ENCODE peak calls at places on chromosomes 12 and 14, in eight cellular contexts. M is GM12865, T is mammary epithelial cell, O is uterus, L is thyroid gland, I is dorsolateral prefrontal cortex, V is right lobe of liver, A is hepatocyte. G is an unnamed sample.

GRCh38 chr14:91919814-91920213 is 27.7 kb downstream of the FBLN5 start:
- DNase-seq in M (no peak), T (no peak), O (no peak), L (peak), I (no peak), V (no peak), A (no peak), G (no peak)

GRCh38 chr12:121223283-121223946 is 13.5 kb downstream of the P2RX4 start:
- DNase-seq in M (peak), T (peak), O (no peak), L (no peak), I (no peak), V (no peak), A (no peak), G (no peak)

GRCh38 chr14:85191986-85192385 is 338.0 kb upstream of the FLRT2 start:
- DNase-seq in M (no peak), T (peak), O (no peak), L (no peak), I (no peak), V (no peak), A (no peak), G (no peak)

GRCh38 chr14:21060590-21061346 is 3.1 kb downstream of the RNASE8 start:
- DNase-seq in M (no peak), T (no peak), O (no peak), L (no peak), I (no peak), V (no peak), A (no peak), G (no peak)

GRCh38 chr14:75370416-75371205 is 57.2 kb upstream of the JDP2 start:
- DNase-seq in M (no peak), T (no peak), O (no peak), L (no peak), I (no peak), V (no peak), A (no peak), G (no peak)

GRCh38 chr12:117674313-117674712 is 294.5 kb downstream of the KSR2 start:
- DNase-seq in M (no peak), T (no peak), O (no peak), L (no peak), I (no peak), V (no peak), A (no peak), G (no peak)

GRCh38 chr14:64244279-64244678 is 49.9 kb downstream of the ESR2 start:
- DNase-seq in M (no peak), T (no peak), O (no peak), L (peak), I (no peak), V (peak), A (no peak), G (no peak)

GRCh38 chr14:60757617-60758016 is 23.1 kb downstream of the MNAT1 start:
- DNase-seq in M (no peak), T (peak), O (no peak), L (no peak), I (no peak), V (no peak), A (no peak), G (no peak)

GRCh38 chr14:105487449-105487985 is 831 bp downstream of the CRIP1 start:
- DNase-seq in M (peak), T (no peak), O (no peak), L (peak), I (no peak), V (peak), A (no peak), G (peak)

GRCh38 chr12:56151672-56152131 is 685 bp upstream of the MYL6B start:
- DNase-seq in M (peak), T (peak), O (no peak), L (peak), I (peak), V (peak), A (peak), G (peak)

GRCh38 chr14:92632546-92633273 is 115.7 kb downstream of the LGMN start:
- DNase-seq in M (no peak), T (no peak), O (no peak), L (no peak), I (no peak), V (no peak), A (no peak), G (no peak)

GRCh38 chr14:93318927-93319326 is 13.9 kb downstream of the BTBD7 start:
- DNase-seq in M (no peak), T (no peak), O (no peak), L (peak), I (no peak), V (no peak), A (no peak), G (no peak)

GRCh38 chr14:61080591-61081010 is 99.6 kb downstream of the SLC38A6 start:
- DNase-seq in M (peak), T (no peak), O (no peak), L (no peak), I (no peak), V (no peak), A (peak), G (peak)

GRCh38 chr12:58285551-58285950 is 344.2 kb downstream of the ATP23 start:
- DNase-seq in M (no peak), T (no peak), O (no peak), L (no peak), I (no peak), V (no peak), A (no peak), G (no peak)

GRCh38 chr14:73712071-73712506 is 2.1 kb downstream of the PNMA1 start:
- DNase-seq in M (no peak), T (no peak), O (no peak), L (no peak), I (no peak), V (no peak), A (no peak), G (no peak)

GRCh38 chr14:103118019-103118662 is 5.1 kb upstream of the TNFAIP2 start:
- DNase-seq in M (no peak), T (no peak), O (peak), L (peak), I (no peak), V (peak), A (no peak), G (no peak)

GRCh38 chr12:92290016-92290685 is 144.5 kb upstream of the BTG1 start:
- DNase-seq in M (no peak), T (peak), O (no peak), L (no peak), I (no peak), V (no peak), A (no peak), G (no peak)

GRCh38 chr12:11070999-11071398 is 8.9 kb upstream of the TAS2R46 start:
- DNase-seq in M (no peak), T (no peak), O (no peak), L (no peak), I (no peak), V (no peak), A (no peak), G (no peak)

GRCh38 chr12:11071414-11071813 is 9.3 kb upstream of the TAS2R46 start:
- DNase-seq in M (no peak), T (no peak), O (no peak), L (no peak), I (no peak), V (no peak), A (no peak), G (no peak)

GRCh38 chr12:11069854-11070253 is 7.8 kb upstream of the TAS2R46 start:
- DNase-seq in M (no peak), T (no peak), O (no peak), L (no peak), I (no peak), V (no peak), A (no peak), G (no peak)

GRCh38 chr12:11067514-11067913 is 5.4 kb upstream of the TAS2R46 start:
- DNase-seq in M (no peak), T (peak), O (peak), L (peak), I (no peak), V (peak), A (no peak), G (no peak)
- TF ChIP-seq CTCF in M (no peak), T (no peak), O (no peak), L (no peak), I (no peak), V (no peak), A (no peak), G (no peak)

DNA sequence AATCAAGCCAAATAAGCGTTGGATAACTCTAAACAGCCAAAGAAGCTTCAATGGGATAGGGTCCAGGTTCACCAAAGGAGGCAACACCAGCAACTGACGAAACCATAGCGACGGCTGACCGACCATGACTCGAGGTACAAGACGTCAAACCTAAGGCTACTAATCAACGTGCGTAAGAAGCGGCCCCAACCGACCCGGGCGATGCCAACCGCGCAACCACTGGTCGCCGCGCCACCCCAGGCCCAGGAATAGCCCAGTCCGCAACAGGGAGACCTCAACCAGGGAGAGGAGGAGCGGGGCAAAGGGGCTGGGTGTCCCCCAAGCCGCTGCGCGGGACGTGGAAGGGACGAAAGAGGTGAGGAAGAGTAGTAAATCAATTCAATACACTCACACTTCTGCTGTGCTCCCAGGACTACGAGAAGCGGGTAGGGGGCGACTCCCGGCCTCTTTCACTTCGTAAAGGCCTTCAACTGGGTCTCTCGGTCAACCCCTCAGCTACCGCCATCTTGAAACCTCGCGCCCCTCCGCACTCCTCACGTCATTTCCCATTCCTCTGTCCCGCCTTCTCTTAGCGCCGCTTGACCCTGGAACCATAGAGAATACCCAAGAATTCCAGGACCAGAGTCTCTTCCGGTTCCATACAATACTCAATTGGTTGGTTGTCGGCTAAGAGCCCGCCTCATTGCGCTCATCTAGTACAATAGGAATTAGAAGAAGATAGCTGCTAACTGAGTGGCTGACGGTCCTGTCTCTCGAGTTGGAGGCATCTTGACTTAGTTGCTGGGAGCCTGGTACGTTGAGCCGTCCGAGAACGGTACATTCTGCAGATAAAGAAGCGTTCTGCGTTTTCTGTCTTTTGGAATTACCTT is at the start of the genes C12orf60 and WBP11:
- DNase-seq in M (peak), T (peak), O (peak), L (peak), I (peak), V (peak), A (peak), G (peak)
- TF ChIP-seq CTCF in M (no peak), T (no peak), O (no peak), L (no peak), I (no peak), V (no peak), A (no peak), G (peak)

DNA sequence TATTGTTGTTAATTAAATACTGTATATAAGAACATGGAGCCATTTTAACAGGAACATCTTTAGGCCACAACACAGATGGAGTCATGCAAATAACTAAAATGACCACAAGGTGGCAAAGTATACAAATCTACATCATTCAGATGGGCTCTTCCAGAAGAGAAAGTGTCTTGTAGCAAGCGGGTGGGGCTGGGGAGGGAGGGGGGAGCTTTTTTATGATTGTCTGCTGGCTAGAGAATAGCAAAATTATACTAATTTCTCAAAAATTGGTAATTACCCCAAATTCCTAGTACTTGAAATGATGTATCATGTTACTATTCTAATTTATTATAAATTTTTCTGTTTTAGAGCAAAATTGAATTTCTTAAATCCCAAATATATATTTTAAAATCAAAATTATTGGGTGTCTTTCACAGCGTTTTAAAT is 378.7 kb downstream of the PRKD1 start:
- DNase-seq in M (peak), T (peak), O (no peak), L (no peak), I (no peak), V (no peak), A (peak), G (no peak)
- TF ChIP-seq CTCF in M (peak), T (peak), O (peak), L (peak), I (peak), V (peak), A (peak), G (peak)

GRCh38 chr12:26113194-26113654 is 11.6 kb downstream of the BHLHE41 start:
- DNase-seq in M (no peak), T (no peak), O (no peak), L (peak), I (no peak), V (no peak), A (no peak), G (no peak)

GRCh38 chr12:26112703-26113147 is 12.1 kb downstream of the BHLHE41 start:
- DNase-seq in M (no peak), T (no peak), O (no peak), L (no peak), I (no peak), V (no peak), A (peak), G (no peak)

GRCh38 chr12:26114720-26115406 is 10.0 kb downstream of the BHLHE41 start:
- DNase-seq in M (no peak), T (no peak), O (no peak), L (no peak), I (no peak), V (no peak), A (no peak), G (no peak)

GRCh38 chr12:26112232-26112631 is 12.6 kb downstream of the BHLHE41 start:
- DNase-seq in M (no peak), T (no peak), O (no peak), L (no peak), I (no peak), V (no peak), A (no peak), G (no peak)

GRCh38 chr12:26113853-26114719 is 10.8 kb downstream of the BHLHE41 start:
- DNase-seq in M (peak), T (peak), O (peak), L (peak), I (peak), V (peak), A (peak), G (peak)
- TF ChIP-seq CTCF in M (peak), T (peak), O (peak), L (peak), I (peak), V (no peak), A (peak), G (peak)

GRCh38 chr12:97716356-97716755 is 253.8 kb downstream of the RMST start:
- DNase-seq in M (peak), T (peak), O (no peak), L (no peak), I (no peak), V (no peak), A (peak), G (no peak)
- TF ChIP-seq CTCF in M (peak), T (peak), O (no peak), L (peak), I (no peak), V (peak), A (peak), G (peak)

GRCh38 chr14:30443368-30444007 is 115.5 kb upstream of the G2E3 start:
- DNase-seq in M (peak), T (peak), O (no peak), L (peak), I (no peak), V (no peak), A (peak), G (no peak)
- TF ChIP-seq CTCF in M (peak), T (peak), O (no peak), L (peak), I (peak), V (peak), A (peak), G (peak)

GRCh38 chr12:72077111-72077820 is 138.6 kb downstream of the TPH2 start:
- DNase-seq in M (no peak), T (peak), O (no peak), L (no peak), I (no peak), V (no peak), A (no peak), G (no peak)
- TF ChIP-seq CTCF in M (no peak), T (no peak), O (no peak), L (no peak), I (no peak), V (no peak), A (no peak), G (no peak)

DNA sequence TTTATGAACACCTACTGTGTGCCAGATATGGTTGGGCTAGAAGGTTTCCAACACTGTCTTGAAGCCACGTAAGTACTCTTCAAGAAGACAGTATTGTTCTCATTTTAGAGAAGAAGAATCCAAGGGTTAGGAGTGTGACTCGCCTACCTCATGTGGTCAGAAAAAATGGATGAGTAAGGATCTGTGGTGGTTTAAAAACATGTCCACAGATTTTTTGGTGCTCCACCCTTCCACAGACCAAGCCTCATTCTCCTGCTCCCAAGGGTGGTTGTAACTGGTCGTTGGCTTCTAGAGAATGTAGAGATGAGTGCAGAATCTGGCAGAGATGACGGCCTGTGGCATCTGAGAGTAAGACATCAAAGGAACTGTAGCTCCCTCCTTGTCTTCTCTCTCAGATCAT is 30.3 kb upstream of the TTC7B start:
- DNase-seq in M (no peak), T (peak), O (no peak), L (no peak), I (no peak), V (no peak), A (no peak), G (no peak)
- TF ChIP-seq CTCF in M (no peak), T (no peak), O (no peak), L (no peak), I (no peak), V (no peak), A (no peak), G (no peak)

DNA sequence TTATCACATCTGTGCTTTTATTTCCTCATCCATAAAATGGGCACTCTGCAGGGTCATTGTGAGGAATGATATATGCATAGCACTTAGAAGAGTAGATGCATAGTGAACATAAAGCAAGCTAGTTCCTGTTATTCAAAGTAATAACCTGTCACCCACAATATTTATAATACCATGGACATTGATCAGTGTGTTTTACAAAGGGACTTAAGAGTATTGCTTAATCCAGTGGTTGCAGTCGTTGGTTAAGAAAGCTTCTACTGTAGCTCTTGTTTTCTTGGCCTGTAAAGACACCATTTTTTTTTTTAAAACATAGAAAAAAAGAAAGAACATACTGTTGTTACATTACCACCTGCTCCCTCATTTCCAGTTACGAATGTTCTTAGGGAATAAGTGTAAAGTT is 13.1 kb downstream of the METAP2 start:
- DNase-seq in M (no peak), T (no peak), O (no peak), L (no peak), I (no peak), V (no peak), A (no peak), G (no peak)
- TF ChIP-seq CTCF in M (no peak), T (no peak), O (no peak), L (no peak), I (no peak), V (no peak), A (no peak), G (no peak)